ENCODE peak calls at places on chromosome 9, in nine cellular contexts. One of them, this sample, is unnamed.

GRCh38 chr9:115118471-115119156 is 657 bp upstream of the TNC start:
- DNase-seq in COLO829: peak
- DNase-seq in endothelial cell of umbilical vein: peak
- DNase-seq in OCI-M1: peak
- DNase-seq in C1 segment of cervical spinal cord: no peak
- DNase-seq in mucosa of gallbladder: peak
- DNase-seq in caudate nucleus: no peak
- DNase-seq in ELR: peak
- DNase-seq in AG10803: peak
- DNase-seq in this sample: peak

GRCh38 chr9:69173891-69174644 is at the start of gene TJP2:
- DNase-seq in COLO829: peak
- DNase-seq in endothelial cell of umbilical vein: peak
- DNase-seq in OCI-M1: peak
- DNase-seq in C1 segment of cervical spinal cord: peak
- DNase-seq in mucosa of gallbladder: peak
- DNase-seq in caudate nucleus: peak
- DNase-seq in ELR: peak
- DNase-seq in AG10803: peak
- DNase-seq in this sample: peak

GRCh38 chr9:103483471-103484096 is 488.5 kb downstream of the CYLC2 start:
- DNase-seq in COLO829: no peak
- DNase-seq in endothelial cell of umbilical vein: no peak
- DNase-seq in OCI-M1: no peak
- DNase-seq in C1 segment of cervical spinal cord: no peak
- DNase-seq in mucosa of gallbladder: no peak
- DNase-seq in caudate nucleus: no peak
- DNase-seq in ELR: no peak
- DNase-seq in AG10803: no peak
- DNase-seq in this sample: no peak

GRCh38 chr9:114124666-114125580 is 25.8 kb upstream of the KIF12 start:
- DNase-seq in COLO829: no peak
- DNase-seq in endothelial cell of umbilical vein: no peak
- DNase-seq in OCI-M1: no peak
- DNase-seq in C1 segment of cervical spinal cord: no peak
- DNase-seq in mucosa of gallbladder: no peak
- DNase-seq in caudate nucleus: no peak
- DNase-seq in ELR: no peak
- DNase-seq in AG10803: no peak
- DNase-seq in this sample: no peak

GRCh38 chr9:120902824-120903608 is 23.6 kb downstream of the TRAF1 start:
- DNase-seq in COLO829: no peak
- DNase-seq in endothelial cell of umbilical vein: no peak
- DNase-seq in OCI-M1: no peak
- DNase-seq in C1 segment of cervical spinal cord: no peak
- DNase-seq in mucosa of gallbladder: no peak
- DNase-seq in caudate nucleus: no peak
- DNase-seq in ELR: no peak
- DNase-seq in AG10803: no peak
- DNase-seq in this sample: no peak

GRCh38 chr9:108756746-108757490 is 98.9 kb downstream of the ACTL7B start:
- DNase-seq in COLO829: no peak
- DNase-seq in endothelial cell of umbilical vein: no peak
- DNase-seq in OCI-M1: peak
- DNase-seq in C1 segment of cervical spinal cord: no peak
- DNase-seq in mucosa of gallbladder: no peak
- DNase-seq in caudate nucleus: no peak
- DNase-seq in ELR: peak
- DNase-seq in AG10803: no peak
- DNase-seq in this sample: no peak

GRCh38 chr9:127733609-127734008 is 1.5 kb downstream of the TOR2A start:
- DNase-seq in COLO829: no peak
- DNase-seq in endothelial cell of umbilical vein: no peak
- DNase-seq in OCI-M1: no peak
- DNase-seq in C1 segment of cervical spinal cord: no peak
- DNase-seq in mucosa of gallbladder: no peak
- DNase-seq in caudate nucleus: no peak
- DNase-seq in ELR: no peak
- DNase-seq in AG10803: no peak
- DNase-seq in this sample: no peak

GRCh38 chr9:19484699-19485098 is 75.9 kb downstream of the ACER2 start:
- DNase-seq in COLO829: no peak
- DNase-seq in endothelial cell of umbilical vein: no peak
- DNase-seq in OCI-M1: no peak
- DNase-seq in C1 segment of cervical spinal cord: no peak
- DNase-seq in mucosa of gallbladder: no peak
- DNase-seq in caudate nucleus: peak
- DNase-seq in ELR: no peak
- DNase-seq in AG10803: no peak
- DNase-seq in this sample: no peak

GRCh38 chr9:96450613-96451544 is 910 bp downstream of the HABP4 start:
- DNase-seq in COLO829: no peak
- DNase-seq in endothelial cell of umbilical vein: peak
- DNase-seq in OCI-M1: no peak
- DNase-seq in C1 segment of cervical spinal cord: peak
- DNase-seq in mucosa of gallbladder: peak
- DNase-seq in caudate nucleus: no peak
- DNase-seq in ELR: peak
- DNase-seq in AG10803: peak
- DNase-seq in this sample: peak

GRCh38 chr9:70111641-70112236 is 68.1 kb downstream of the MAMDC2 start:
- DNase-seq in COLO829: peak
- DNase-seq in endothelial cell of umbilical vein: no peak
- DNase-seq in OCI-M1: no peak
- DNase-seq in C1 segment of cervical spinal cord: no peak
- DNase-seq in mucosa of gallbladder: no peak
- DNase-seq in caudate nucleus: no peak
- DNase-seq in ELR: peak
- DNase-seq in AG10803: no peak
- DNase-seq in this sample: no peak

GRCh38 chr9:5917273-5917672 is 26.6 kb downstream of the MLANA start:
- DNase-seq in COLO829: no peak
- DNase-seq in endothelial cell of umbilical vein: no peak
- DNase-seq in OCI-M1: no peak
- DNase-seq in C1 segment of cervical spinal cord: no peak
- DNase-seq in mucosa of gallbladder: no peak
- DNase-seq in caudate nucleus: no peak
- DNase-seq in ELR: no peak
- DNase-seq in AG10803: no peak
- DNase-seq in this sample: no peak

GRCh38 chr9:114834386-114834785 is 28.5 kb upstream of the TNFSF15 start:
- DNase-seq in COLO829: no peak
- DNase-seq in endothelial cell of umbilical vein: no peak
- DNase-seq in OCI-M1: no peak
- DNase-seq in C1 segment of cervical spinal cord: no peak
- DNase-seq in mucosa of gallbladder: no peak
- DNase-seq in caudate nucleus: no peak
- DNase-seq in ELR: no peak
- DNase-seq in AG10803: peak
- DNase-seq in this sample: no peak

GRCh38 chr9:135584934-135585333 is 23.4 kb downstream of the PAEP start:
- DNase-seq in COLO829: no peak
- DNase-seq in endothelial cell of umbilical vein: no peak
- DNase-seq in OCI-M1: no peak
- DNase-seq in C1 segment of cervical spinal cord: no peak
- DNase-seq in mucosa of gallbladder: no peak
- DNase-seq in caudate nucleus: no peak
- DNase-seq in ELR: no peak
- DNase-seq in AG10803: no peak
- DNase-seq in this sample: no peak